ENCODE peak calls at places on chromosomes 3 and 15, in four cellular contexts. O is GM13977, V is AG09319, U is lower lobe of right lung. H is an unnamed sample.

GRCh38 chr15:32867313-32867626 is 149.5 kb downstream of the GREM1 start:
- DNase-seq in U (peak; percentile 49), V (no peak), O (no peak), H (no peak)

GRCh38 chr15:38873151-38873550 is 308.5 kb upstream of the RASGRP1 start:
- DNase-seq in V (no peak), O (no peak), U (no peak), H (no peak)

GRCh38 chr3:138401834-138402233 is 32.6 kb upstream of the ESYT3 start:
- DNase-seq in V (no peak), O (no peak), U (no peak), H (no peak)

GRCh38 chr3:86973440-86973839 is 17.5 kb downstream of the VGLL3 start:
- DNase-seq in V (no peak), U (no peak), O (no peak), H (no peak)

GRCh38 chr3:54243262-54243931 is 121.0 kb downstream of the CACNA2D3 start:
- DNase-seq in U (no peak), O (no peak), V (peak; percentile 2), H (no peak)

GRCh38 chr3:10957976-10958749 is 34.4 kb upstream of the SLC6A1 start:
- DNase-seq in U (peak; percentile 95), V (no peak), O (no peak), H (peak; percentile 74)

GRCh38 chr3:51671090-51672082 is at the start of gene TEX264:
- DNase-seq in U (peak; percentile 95), V (peak; percentile 59), O (peak; percentile 98), H (peak; percentile 93)

GRCh38 chr15:56533741-56534416 is 68.9 kb upstream of the MNS1 start:
- DNase-seq in O (no peak), V (no peak), U (no peak), H (no peak)

GRCh38 chr3:77042892-77043291 is 3.0 kb downstream of the ROBO2 start:
- DNase-seq in O (no peak), V (no peak), U (no peak), H (no peak)

GRCh38 chr15:99000001-99000590 is 7.5 kb downstream of the PGPEP1L start:
- DNase-seq in V (no peak), O (no peak), U (no peak), H (no peak)

GRCh38 chr3:106425021-106425420 is 556.2 kb upstream of the CBLB start:
- DNase-seq in U (no peak), O (no peak), V (peak; percentile 90), H (no peak)

GRCh38 chr3:37935290-37935668 is 55.3 kb upstream of the VILL start:
- DNase-seq in O (no peak), U (no peak), V (no peak), H (no peak)

GRCh38 chr3:122263058-122263457 is 62.0 kb upstream of the CSTA start:
- DNase-seq in O (no peak), V (no peak), U (no peak), H (no peak)

GRCh38 chr3:128278130-128278529 is 124.8 kb downstream of the EEFSEC start:
- DNase-seq in O (no peak), V (no peak), U (no peak), H (no peak)

GRCh38 chr15:71334874-71335273 is 219.6 kb downstream of the THSD4 start:
- DNase-seq in U (no peak), V (no peak), O (no peak), H (no peak)

GRCh38 chr3:48402281-48402732 is 27.6 kb downstream of the PLXNB1 start:
- DNase-seq in U (peak; percentile 64), O (no peak), V (peak; percentile 67), H (peak; percentile 50)

GRCh38 chr15:57540736-57541135 is 51.0 kb upstream of the MYZAP start:
- DNase-seq in U (no peak), V (no peak), O (peak; percentile 72), H (no peak)

GRCh38 chr3:63731866-63732265 is 79.4 kb downstream of the SNTN start:
- DNase-seq in O (no peak), V (no peak), U (no peak), H (no peak)

GRCh38 chr15:24761704-24762302 is 86.2 kb downstream of the NPAP1 start:
- DNase-seq in O (no peak), U (no peak), V (no peak), H (no peak)

GRCh38 chr3:14222457-14222856 is 43.8 kb downstream of the LSM3 start:
- DNase-seq in O (no peak), U (no peak), V (no peak), H (no peak)

GRCh38 chr3:153087595-153088566 is 74.1 kb upstream of the RAP2B start:
- DNase-seq in O (no peak), U (no peak), V (peak; percentile 67), H (no peak)

DNA sequence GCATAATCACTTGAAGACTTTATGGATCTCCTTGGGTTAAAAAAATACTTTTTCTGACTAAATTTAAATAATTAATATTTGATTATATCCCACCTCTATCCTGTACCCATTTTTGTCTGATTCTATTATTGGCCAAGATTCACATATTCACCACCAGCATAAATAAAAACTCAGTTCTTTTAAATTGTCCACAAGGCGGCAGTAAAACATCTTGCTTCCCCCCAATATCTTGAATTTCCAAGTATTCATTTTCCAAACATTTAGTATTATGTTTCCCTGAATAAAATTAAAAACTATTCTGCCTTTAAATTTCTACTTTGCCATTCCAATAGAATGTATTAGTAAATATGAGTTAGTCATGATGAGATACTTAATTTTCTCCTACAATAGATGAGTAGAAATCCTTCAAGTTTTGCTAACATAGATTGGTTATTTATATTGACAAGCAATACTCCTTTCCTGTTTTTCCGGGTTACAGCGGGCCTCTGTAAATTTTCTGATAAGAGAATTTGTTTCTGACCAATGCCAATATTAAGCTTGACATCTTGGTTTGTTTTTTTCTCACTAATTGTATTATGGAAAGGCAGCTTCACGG is 218.7 kb upstream of the MDFIC2 start:
- DNase-seq in V (no peak), O (peak; percentile 4), U (no peak), H (no peak)
- TF ChIP-seq CTCF in V (peak; percentile 54), O (peak; percentile 41), U (peak; percentile 49), H (no peak)

GRCh38 chr15:83206971-83207621 is 527 bp downstream of the HDGFL3 start:
- DNase-seq in O (peak; percentile 69), V (no peak), U (peak; percentile 60), H (peak; percentile 48)

GRCh38 chr15:83206387-83206970 is 1.1 kb downstream of the HDGFL3 start:
- DNase-seq in V (no peak), O (peak; percentile 20), U (no peak), H (no peak)

GRCh38 chr15:83209333-83209732 is 1.7 kb upstream of the HDGFL3 start:
- DNase-seq in O (no peak), V (no peak), U (no peak), H (no peak)

GRCh38 chr15:83207622-83208356 is at the start of gene HDGFL3:
- DNase-seq in V (no peak), U (peak; percentile 71), O (peak; percentile 71), H (peak; percentile 64)

DNA sequence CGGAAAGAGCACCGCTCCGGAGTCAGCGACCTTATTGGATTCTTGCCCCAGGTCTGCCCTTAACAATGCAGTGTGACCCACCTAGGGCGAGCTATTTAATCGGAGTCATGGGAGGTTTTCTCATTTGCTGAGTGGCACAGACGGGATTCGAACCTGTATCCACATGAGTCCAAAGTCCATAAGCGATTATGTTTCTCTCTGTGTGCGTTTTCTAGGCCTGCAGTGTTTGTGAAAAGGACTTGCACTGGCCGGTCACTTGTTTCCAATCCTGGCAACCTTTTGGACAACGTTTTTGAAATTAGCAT is 686 bp upstream of the HDGFL3 start:
- DNase-seq in V (no peak), U (no peak), O (no peak), H (no peak)
- TF ChIP-seq CTCF in V (no peak), U (no peak), O (no peak), H (no peak)

DNA sequence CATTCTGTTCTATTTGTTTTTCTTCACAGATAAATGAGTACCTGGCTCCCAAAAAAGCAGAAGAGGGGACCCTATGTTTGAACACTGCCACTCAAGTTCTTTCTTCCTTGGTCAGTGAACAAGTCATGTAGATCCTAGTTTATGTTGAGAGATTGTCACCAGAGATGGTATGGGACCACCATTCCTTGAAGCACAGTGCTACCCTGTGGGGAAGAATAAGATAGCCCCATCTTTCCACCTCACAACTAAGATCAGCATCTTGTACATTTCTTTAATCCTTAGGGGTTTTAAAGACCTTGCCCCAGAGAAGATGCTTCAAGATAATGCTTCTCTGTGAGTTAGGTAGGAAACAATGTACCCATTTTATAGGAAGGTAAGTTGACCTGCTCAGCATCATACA is 233.5 kb upstream of the WNT5A start:
- DNase-seq in U (no peak), O (peak; percentile 50), V (peak; percentile 34), H (no peak)
- TF ChIP-seq CTCF in U (no peak), O (peak; percentile 34), V (peak; percentile 32), H (no peak)

DNA sequence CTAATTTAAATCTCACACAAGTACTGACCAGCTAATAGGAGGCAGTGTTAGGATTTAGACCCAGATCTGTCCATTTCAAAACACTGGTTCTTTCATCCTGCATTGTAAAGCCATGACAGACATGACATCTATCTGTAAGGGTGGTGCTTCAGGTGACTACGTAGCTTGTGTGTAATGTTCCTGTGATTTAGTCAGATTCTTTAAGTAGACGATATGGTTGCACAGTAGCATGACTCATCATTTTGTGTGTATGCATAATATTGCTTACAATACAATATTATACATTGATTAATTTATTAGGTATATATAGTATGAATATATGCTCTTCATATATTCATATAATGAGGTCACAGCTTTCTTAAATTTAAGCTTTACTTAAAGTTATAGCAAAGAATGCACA is 628.5 kb downstream of the GRM7 start:
- DNase-seq in V (no peak), U (no peak), O (no peak), H (no peak)
- TF ChIP-seq CTCF in V (no peak), U (no peak), O (no peak), H (no peak)

GRCh38 chr3:45224824-45225464 is 1.1 kb downstream of the TMEM158 start:
- DNase-seq in U (peak; percentile 87), V (no peak), O (peak; percentile 76), H (peak; percentile 77)
- TF ChIP-seq CTCF in U (peak; percentile 52), V (peak; percentile 58), O (peak; percentile 55), H (peak; percentile 24)

DNA sequence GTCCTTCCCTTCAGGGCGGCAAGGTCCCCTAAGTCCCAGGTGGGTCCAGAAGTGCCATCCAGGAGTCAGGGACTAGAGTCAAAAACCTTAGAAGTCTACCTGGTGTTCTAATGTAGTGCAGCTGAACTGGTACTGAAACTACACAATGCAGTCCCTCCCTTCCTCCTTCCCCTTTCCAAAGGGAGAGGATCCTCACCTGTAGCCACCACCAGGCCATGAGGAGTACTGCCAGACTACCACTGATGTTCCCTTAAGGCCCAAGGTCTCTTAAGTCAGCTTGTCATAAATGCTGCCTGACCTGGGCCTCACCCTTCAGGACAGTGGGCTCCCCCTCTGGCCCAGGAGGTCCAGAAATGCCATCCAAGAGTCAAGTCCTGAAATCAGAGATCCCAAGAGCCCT is 98.9 kb downstream of the ULK4 start:
- DNase-seq in V (no peak), U (no peak), O (no peak), H (peak; percentile 4)
- TF ChIP-seq CTCF in V (no peak), U (no peak), O (no peak), H (no peak)

DNA sequence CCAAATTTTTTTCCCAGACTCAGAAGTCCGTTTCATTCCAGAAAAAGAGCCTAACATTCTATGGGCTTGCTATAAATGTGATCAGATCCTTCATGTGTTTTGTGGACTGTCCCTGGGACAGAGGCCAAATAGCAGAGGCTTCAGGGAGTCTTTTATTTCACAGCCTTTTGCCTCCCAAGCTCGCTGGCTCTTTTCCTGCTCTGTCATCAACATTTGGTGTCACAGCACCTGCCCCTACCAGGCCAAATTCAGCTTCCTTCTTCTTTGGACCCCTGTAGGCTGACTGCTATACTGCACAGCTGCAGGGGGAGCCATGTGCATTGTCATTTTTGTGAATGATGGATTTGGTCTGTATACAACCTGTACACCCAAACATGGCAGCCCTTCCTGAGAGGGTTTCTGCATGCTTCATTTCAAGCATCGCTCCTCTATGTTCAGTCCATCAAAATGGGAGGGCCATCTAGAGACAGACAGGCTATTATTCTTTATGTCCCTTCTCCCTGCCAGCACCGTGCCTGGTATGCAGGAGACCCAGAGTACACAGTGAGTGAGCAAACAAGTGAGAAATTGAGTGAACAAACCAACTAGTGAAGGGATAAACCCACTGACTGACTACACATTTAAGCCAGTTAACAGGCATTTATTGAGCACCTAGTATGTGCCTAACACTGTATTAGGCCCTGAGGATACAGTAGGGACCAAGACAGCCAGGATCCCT is 17.9 kb upstream of the RPP14 start:
- DNase-seq in V (no peak), U (no peak), O (no peak), H (no peak)
- TF ChIP-seq CTCF in V (no peak), U (no peak), O (no peak), H (no peak)